ENCODE peak calls at places on chromosomes 16 and 17, in nine cellular contexts. One of them, this sample, is unnamed.

GRCh38 chr17:68036304-68037147 is 991 bp downstream of the KPNA2 start:
- DNase-seq in ovary: no peak
- DNase-seq in NCI-H2227 treated with DMSO at 0.1 percent for 48 hours: no peak
- DNase-seq in left colon: no peak
- DNase-seq in Right ventricle myocardium superior: no peak
- DNase-seq in stimulated activated CD4-positive, alpha-beta T cell treated with anti-CD3 and anti-CD28 coated beads, TNF-alpha, amount 100 ng/mL, for 24 hours: no peak
- DNase-seq in ELR: no peak
- DNase-seq in IMR-90: peak
- DNase-seq in mesenchymal stem cell: no peak
- DNase-seq in this sample: no peak

GRCh38 chr17:75910699-75911098 is 6.0 kb upstream of the MRPL38 start:
- DNase-seq in Right ventricle myocardium superior: no peak
- DNase-seq in ovary: no peak
- DNase-seq in IMR-90: no peak
- DNase-seq in mesenchymal stem cell: no peak
- DNase-seq in stimulated activated CD4-positive, alpha-beta T cell treated with anti-CD3 and anti-CD28 coated beads, TNF-alpha, amount 100 ng/mL, for 24 hours: no peak
- DNase-seq in NCI-H2227 treated with DMSO at 0.1 percent for 48 hours: no peak
- DNase-seq in left colon: no peak
- DNase-seq in ELR: no peak
- DNase-seq in this sample: no peak

GRCh38 chr17:6556121-6557039 is at the start of gene PITPNM3:
- DNase-seq in IMR-90: no peak
- DNase-seq in left colon: peak
- DNase-seq in mesenchymal stem cell: peak
- DNase-seq in ovary: peak
- DNase-seq in ELR: no peak
- DNase-seq in stimulated activated CD4-positive, alpha-beta T cell treated with anti-CD3 and anti-CD28 coated beads, TNF-alpha, amount 100 ng/mL, for 24 hours: no peak
- DNase-seq in Right ventricle myocardium superior: no peak
- DNase-seq in NCI-H2227 treated with DMSO at 0.1 percent for 48 hours: no peak
- DNase-seq in this sample: peak

GRCh38 chr16:80894091-80894490 is 89.7 kb upstream of the CDYL2 start:
- DNase-seq in left colon: no peak
- DNase-seq in ovary: no peak
- DNase-seq in IMR-90: no peak
- DNase-seq in Right ventricle myocardium superior: no peak
- DNase-seq in NCI-H2227 treated with DMSO at 0.1 percent for 48 hours: no peak
- DNase-seq in mesenchymal stem cell: no peak
- DNase-seq in stimulated activated CD4-positive, alpha-beta T cell treated with anti-CD3 and anti-CD28 coated beads, TNF-alpha, amount 100 ng/mL, for 24 hours: no peak
- DNase-seq in ELR: no peak
- DNase-seq in this sample: no peak

GRCh38 chr17:29143894-29144293 is 36.3 kb downstream of the MYO18A start:
- DNase-seq in IMR-90: peak
- DNase-seq in left colon: no peak
- DNase-seq in mesenchymal stem cell: peak
- DNase-seq in Right ventricle myocardium superior: peak
- DNase-seq in ELR: peak
- DNase-seq in stimulated activated CD4-positive, alpha-beta T cell treated with anti-CD3 and anti-CD28 coated beads, TNF-alpha, amount 100 ng/mL, for 24 hours: no peak
- DNase-seq in ovary: no peak
- DNase-seq in NCI-H2227 treated with DMSO at 0.1 percent for 48 hours: peak
- DNase-seq in this sample: peak

GRCh38 chr16:10250137-10250850 is 68.1 kb upstream of the GRIN2A start:
- DNase-seq in Right ventricle myocardium superior: no peak
- DNase-seq in ovary: no peak
- DNase-seq in IMR-90: no peak
- DNase-seq in ELR: no peak
- DNase-seq in NCI-H2227 treated with DMSO at 0.1 percent for 48 hours: no peak
- DNase-seq in left colon: no peak
- DNase-seq in mesenchymal stem cell: no peak
- DNase-seq in stimulated activated CD4-positive, alpha-beta T cell treated with anti-CD3 and anti-CD28 coated beads, TNF-alpha, amount 100 ng/mL, for 24 hours: no peak
- DNase-seq in this sample: no peak

GRCh38 chr16:63323722-63324121 is 1287.5 kb upstream of the CDH8 start:
- DNase-seq in mesenchymal stem cell: no peak
- DNase-seq in ovary: no peak
- DNase-seq in NCI-H2227 treated with DMSO at 0.1 percent for 48 hours: no peak
- DNase-seq in IMR-90: no peak
- DNase-seq in Right ventricle myocardium superior: no peak
- DNase-seq in stimulated activated CD4-positive, alpha-beta T cell treated with anti-CD3 and anti-CD28 coated beads, TNF-alpha, amount 100 ng/mL, for 24 hours: no peak
- DNase-seq in left colon: no peak
- DNase-seq in ELR: no peak
- DNase-seq in this sample: no peak

GRCh38 chr16:55056585-55057520 is 126.2 kb downstream of the IRX5 start:
- DNase-seq in left colon: peak
- DNase-seq in mesenchymal stem cell: no peak
- DNase-seq in IMR-90: no peak
- DNase-seq in stimulated activated CD4-positive, alpha-beta T cell treated with anti-CD3 and anti-CD28 coated beads, TNF-alpha, amount 100 ng/mL, for 24 hours: no peak
- DNase-seq in ovary: no peak
- DNase-seq in Right ventricle myocardium superior: no peak
- DNase-seq in NCI-H2227 treated with DMSO at 0.1 percent for 48 hours: peak
- DNase-seq in ELR: no peak
- DNase-seq in this sample: no peak

GRCh38 chr17:44321246-44322120 is 3.1 kb downstream of the SLC25A39 start:
- DNase-seq in mesenchymal stem cell: no peak
- DNase-seq in IMR-90: no peak
- DNase-seq in left colon: no peak
- DNase-seq in ovary: no peak
- DNase-seq in Right ventricle myocardium superior: no peak
- DNase-seq in NCI-H2227 treated with DMSO at 0.1 percent for 48 hours: no peak
- DNase-seq in ELR: no peak
- DNase-seq in stimulated activated CD4-positive, alpha-beta T cell treated with anti-CD3 and anti-CD28 coated beads, TNF-alpha, amount 100 ng/mL, for 24 hours: no peak
- DNase-seq in this sample: no peak

GRCh38 chr16:85774136-85774535 is 23.2 kb upstream of the C16orf74 start:
- DNase-seq in ovary: no peak
- DNase-seq in ELR: no peak
- DNase-seq in stimulated activated CD4-positive, alpha-beta T cell treated with anti-CD3 and anti-CD28 coated beads, TNF-alpha, amount 100 ng/mL, for 24 hours: no peak
- DNase-seq in NCI-H2227 treated with DMSO at 0.1 percent for 48 hours: no peak
- DNase-seq in mesenchymal stem cell: no peak
- DNase-seq in left colon: no peak
- DNase-seq in Right ventricle myocardium superior: no peak
- DNase-seq in IMR-90: no peak
- DNase-seq in this sample: no peak

GRCh38 chr17:39183045-39183444 is 14.4 kb downstream of the CACNB1 start:
- DNase-seq in ovary: no peak
- DNase-seq in ELR: no peak
- DNase-seq in left colon: no peak
- DNase-seq in Right ventricle myocardium superior: no peak
- DNase-seq in IMR-90: no peak
- DNase-seq in stimulated activated CD4-positive, alpha-beta T cell treated with anti-CD3 and anti-CD28 coated beads, TNF-alpha, amount 100 ng/mL, for 24 hours: no peak
- DNase-seq in mesenchymal stem cell: no peak
- DNase-seq in NCI-H2227 treated with DMSO at 0.1 percent for 48 hours: no peak
- DNase-seq in this sample: no peak

GRCh38 chr16:11637320-11637719 is 30.9 kb upstream of the SNN start:
- DNase-seq in mesenchymal stem cell: no peak
- DNase-seq in stimulated activated CD4-positive, alpha-beta T cell treated with anti-CD3 and anti-CD28 coated beads, TNF-alpha, amount 100 ng/mL, for 24 hours: no peak
- DNase-seq in IMR-90: no peak
- DNase-seq in Right ventricle myocardium superior: no peak
- DNase-seq in ovary: no peak
- DNase-seq in NCI-H2227 treated with DMSO at 0.1 percent for 48 hours: no peak
- DNase-seq in left colon: no peak
- DNase-seq in ELR: no peak
- DNase-seq in this sample: no peak

GRCh38 chr17:66459811-66460270 is 157.4 kb downstream of the PRKCA start:
- DNase-seq in mesenchymal stem cell: peak
- DNase-seq in ELR: peak
- DNase-seq in left colon: no peak
- DNase-seq in stimulated activated CD4-positive, alpha-beta T cell treated with anti-CD3 and anti-CD28 coated beads, TNF-alpha, amount 100 ng/mL, for 24 hours: no peak
- DNase-seq in ovary: peak
- DNase-seq in IMR-90: peak
- DNase-seq in NCI-H2227 treated with DMSO at 0.1 percent for 48 hours: no peak
- DNase-seq in Right ventricle myocardium superior: peak
- DNase-seq in this sample: no peak

GRCh38 chr17:6361733-6362132 is 73.2 kb downstream of the AIPL1 start:
- DNase-seq in left colon: no peak
- DNase-seq in NCI-H2227 treated with DMSO at 0.1 percent for 48 hours: no peak
- DNase-seq in stimulated activated CD4-positive, alpha-beta T cell treated with anti-CD3 and anti-CD28 coated beads, TNF-alpha, amount 100 ng/mL, for 24 hours: no peak
- DNase-seq in ovary: no peak
- DNase-seq in IMR-90: no peak
- DNase-seq in Right ventricle myocardium superior: no peak
- DNase-seq in mesenchymal stem cell: peak
- DNase-seq in ELR: peak
- DNase-seq in this sample: no peak

GRCh38 chr16:75733305-75734141 is 7.2 kb upstream of the CPHXL start:
- DNase-seq in stimulated activated CD4-positive, alpha-beta T cell treated with anti-CD3 and anti-CD28 coated beads, TNF-alpha, amount 100 ng/mL, for 24 hours: no peak
- DNase-seq in IMR-90: peak
- DNase-seq in left colon: peak
- DNase-seq in Right ventricle myocardium superior: no peak
- DNase-seq in ovary: peak
- DNase-seq in ELR: no peak
- DNase-seq in NCI-H2227 treated with DMSO at 0.1 percent for 48 hours: peak
- DNase-seq in mesenchymal stem cell: peak
- DNase-seq in this sample: no peak

GRCh38 chr16:4227040-4227332 is 14.9 kb downstream of the SRL start:
- DNase-seq in Right ventricle myocardium superior: no peak
- DNase-seq in ovary: no peak
- DNase-seq in NCI-H2227 treated with DMSO at 0.1 percent for 48 hours: no peak
- DNase-seq in ELR: no peak
- DNase-seq in left colon: no peak
- DNase-seq in mesenchymal stem cell: no peak
- DNase-seq in stimulated activated CD4-positive, alpha-beta T cell treated with anti-CD3 and anti-CD28 coated beads, TNF-alpha, amount 100 ng/mL, for 24 hours: no peak
- DNase-seq in IMR-90: no peak
- DNase-seq in this sample: no peak

GRCh38 chr16:77288222-77288621 is 89.0 kb downstream of the SYCE1L start:
- DNase-seq in left colon: no peak
- DNase-seq in ovary: no peak
- DNase-seq in mesenchymal stem cell: peak
- DNase-seq in stimulated activated CD4-positive, alpha-beta T cell treated with anti-CD3 and anti-CD28 coated beads, TNF-alpha, amount 100 ng/mL, for 24 hours: no peak
- DNase-seq in ELR: peak
- DNase-seq in IMR-90: peak
- DNase-seq in Right ventricle myocardium superior: no peak
- DNase-seq in NCI-H2227 treated with DMSO at 0.1 percent for 48 hours: no peak
- DNase-seq in this sample: no peak

This sample was measured in aorta.